ENCODE peak calls at places on chromosomes 2 and 18, in eight cellular contexts. R is upper lobe of right lung, F is astrocyte of the cerebellum, G is endothelial cell, Q is AG04450, L is bronchial epithelial cell, W is breast epithelium, O is Peyer's patch. S is an unnamed sample.

GRCh38 chr2:12176621-12177020 is 430.2 kb downstream of the LPIN1 start:
- DNase-seq in R (no peak), F (no peak), G (no peak), Q (no peak), L (peak; percentile 5), W (no peak), O (no peak), S (no peak)

GRCh38 chr2:851680-852079 is 99.0 kb upstream of the SNTG2 start:
- DNase-seq in R (no peak), F (no peak), G (no peak), Q (no peak), L (no peak), W (no peak), O (no peak), S (no peak)

GRCh38 chr2:213234641-213235040 is 49.6 kb upstream of the SPAG16 start:
- DNase-seq in R (no peak), F (no peak), G (peak; percentile 5), Q (no peak), L (no peak), W (no peak), O (no peak), S (no peak)

GRCh38 chr2:165582409-165582808 is 112.9 kb downstream of the CSRNP3 start:
- DNase-seq in R (no peak), F (peak; percentile 78), G (no peak), Q (no peak), L (no peak), W (no peak), O (no peak), S (no peak)

GRCh38 chr2:149814049-149814448 is 226.5 kb upstream of the MMADHC start:
- DNase-seq in R (no peak), F (no peak), G (no peak), Q (no peak), L (no peak), W (no peak), O (no peak), S (no peak)

GRCh38 chr2:216616083-216616678 is 17.0 kb upstream of the IGFBP2 start:
- DNase-seq in R (no peak), F (no peak), G (no peak), Q (no peak), L (no peak), W (no peak), O (no peak), S (no peak)

GRCh38 chr2:102826904-102827303 is 65.1 kb downstream of the TMEM182 start:
- DNase-seq in R (no peak), F (peak; percentile 18), G (no peak), Q (no peak), L (no peak), W (no peak), O (no peak), S (no peak)

GRCh38 chr2:38245114-38245641 is 131.9 kb downstream of the ATL2 start:
- DNase-seq in R (no peak), F (peak; percentile 6), G (no peak), Q (no peak), L (peak; percentile 55), W (no peak), O (no peak), S (no peak)

GRCh38 chr2:28633204-28633603 is 118.4 kb upstream of the PPP1CB start:
- DNase-seq in R (no peak), F (no peak), G (no peak), Q (no peak), L (no peak), W (no peak), O (no peak), S (no peak)

GRCh38 chr2:191867507-191867847 is 20.6 kb upstream of the CAVIN2 start:
- DNase-seq in R (no peak), F (no peak), G (no peak), Q (no peak), L (no peak), W (no peak), O (no peak), S (no peak)

DNA sequence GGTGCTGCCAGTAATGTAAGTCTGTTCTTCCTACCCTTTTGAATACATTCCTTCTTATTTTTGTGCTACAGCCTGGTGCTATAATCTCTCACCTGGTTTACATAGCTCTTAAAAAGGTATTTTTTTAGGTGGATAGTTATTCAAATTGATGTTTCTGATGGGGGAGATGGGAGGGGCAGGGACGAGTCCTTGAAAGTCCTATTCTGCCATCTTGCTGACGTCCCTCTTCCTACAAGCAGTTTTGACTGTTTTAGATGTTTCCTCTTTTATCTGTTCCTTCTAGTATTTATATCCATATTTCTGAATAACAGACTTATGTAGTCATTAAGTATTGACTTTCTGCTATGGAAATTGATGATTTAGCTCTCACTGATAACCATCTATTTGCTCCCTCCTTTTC is 256.4 kb downstream of the KIAA1328 start:
- DNase-seq in R (no peak), F (no peak), G (no peak), Q (no peak), L (no peak), W (no peak), O (no peak), S (no peak)
- TF ChIP-seq CTCF in R (no peak), F (no peak), G (no peak), Q (no peak), L (no peak), W (no peak), O (no peak), S (no peak)

DNA sequence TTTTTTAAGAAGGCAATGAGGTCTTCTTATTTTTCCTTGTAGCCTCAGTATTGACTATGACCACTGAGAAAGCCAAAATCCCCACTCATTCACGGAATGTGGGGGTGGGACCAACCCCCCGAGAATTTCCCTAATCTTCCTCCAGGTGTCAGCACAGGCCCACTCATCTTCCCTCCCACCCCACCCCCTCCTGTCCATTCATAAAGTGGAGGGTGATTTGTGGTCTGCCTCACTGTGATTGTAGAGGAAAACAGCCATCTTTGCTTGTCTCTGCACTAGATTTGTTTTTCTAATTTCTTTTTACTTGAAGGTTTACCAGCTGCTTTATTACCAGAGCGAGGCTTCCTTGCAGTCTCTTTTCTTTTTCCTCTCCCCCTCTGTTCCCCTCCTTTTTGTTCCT is 171.7 kb downstream of the ICOS start:
- DNase-seq in R (no peak), F (no peak), G (peak; percentile 41), Q (no peak), L (no peak), W (no peak), O (no peak), S (no peak)
- TF ChIP-seq CTCF in R (peak; percentile 57), F (peak; percentile 36), G (peak; percentile 61), Q (peak; percentile 13), L (peak; percentile 2), W (peak; percentile 24), O (peak; percentile 36), S (peak; percentile 83)

GRCh38 chr18:10085876-10086275 is 172.1 kb downstream of the VAPA start:
- DNase-seq in R (no peak), F (no peak), G (no peak), Q (no peak), L (no peak), W (no peak), O (no peak), S (no peak)

GRCh38 chr18:10088734-10089133 is 174.9 kb downstream of the VAPA start:
- DNase-seq in R (no peak), F (no peak), G (no peak), Q (no peak), L (peak; percentile 25), W (no peak), O (no peak), S (no peak)

GRCh38 chr18:10081477-10081876 is 167.7 kb downstream of the VAPA start:
- DNase-seq in R (no peak), F (no peak), G (no peak), Q (no peak), L (no peak), W (no peak), O (no peak), S (no peak)

GRCh38 chr18:10086458-10086857 is 172.6 kb downstream of the VAPA start:
- DNase-seq in R (no peak), F (no peak), G (no peak), Q (no peak), L (peak; percentile 43), W (no peak), O (no peak), S (no peak)

DNA sequence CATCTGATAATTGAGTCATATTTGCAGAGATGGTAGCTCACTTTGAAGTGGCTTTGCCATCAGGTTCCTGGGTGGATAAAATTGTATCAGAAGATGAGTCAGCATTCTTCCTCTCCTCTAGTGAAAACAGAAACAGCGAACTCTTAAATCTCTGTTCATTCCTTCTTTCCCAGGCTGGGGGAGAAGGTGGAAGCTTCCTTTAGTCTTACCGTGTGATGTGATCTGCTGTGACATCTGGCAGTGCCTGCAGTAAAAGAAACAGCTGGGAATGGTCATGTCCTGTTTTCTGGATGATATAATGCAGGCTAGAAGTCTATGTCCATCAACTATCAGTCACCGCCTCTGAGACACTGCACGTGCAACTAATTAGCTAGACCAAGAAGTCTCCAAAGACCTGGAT is 171.6 kb downstream of the VAPA start:
- DNase-seq in R (no peak), F (no peak), G (no peak), Q (no peak), L (no peak), W (no peak), O (no peak), S (no peak)
- TF ChIP-seq CTCF in R (no peak), F (no peak), G (no peak), Q (no peak), L (no peak), W (no peak), O (no peak), S (no peak)

DNA sequence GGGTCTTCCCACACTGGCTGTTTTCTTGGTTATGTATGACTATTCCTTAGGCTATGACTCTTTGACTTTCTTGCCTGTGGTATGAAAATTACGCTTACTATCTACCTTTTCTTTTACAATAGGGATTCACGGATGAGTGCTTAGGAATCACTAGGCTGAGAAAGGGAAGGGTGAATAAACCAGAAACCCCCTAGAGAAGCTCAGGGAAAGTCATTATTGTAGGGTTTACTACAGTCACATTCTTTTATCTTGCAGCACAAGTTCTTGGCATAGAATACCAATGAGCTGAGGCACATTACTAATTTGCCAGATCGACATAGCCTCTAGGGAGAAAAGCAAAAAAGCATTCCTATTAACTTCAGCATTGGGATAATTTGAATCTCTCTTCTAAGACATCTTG is 103.3 kb downstream of the ST6GAL2 start:
- DNase-seq in R (no peak), F (no peak), G (no peak), Q (no peak), L (no peak), W (no peak), O (no peak), S (no peak)
- TF ChIP-seq CTCF in R (no peak), F (no peak), G (no peak), Q (no peak), L (no peak), W (no peak), O (no peak), S (no peak)

GRCh38 chr2:200422532-200423262 is 87.2 kb downstream of the KCTD18 start:
- DNase-seq in R (no peak), F (no peak), G (no peak), Q (no peak), L (no peak), W (no peak), O (no peak), S (no peak)
- TF ChIP-seq CTCF in R (no peak), F (peak; percentile 17), G (no peak), Q (peak; percentile 13), L (no peak), W (no peak), O (no peak), S (peak; percentile 60)